ENCODE peak calls at places on chromosomes 16 and 17, in four cellular contexts. One of them, this sample, is unnamed.
A peak's percentile ranks its signal among the peaks of the same experiment; 100 is the strongest.

GRCh38 chr17:33142703-33143299 is 150.3 kb downstream of the ASIC2 start:
- DNase-seq in hepatocyte: peak; percentile 59
- DNase-seq in stomach: no peak
- DNase-seq in CD8-positive, alpha-beta T cell: no peak
- DNase-seq in this sample: no peak

GRCh38 chr17:19343671-19344151 is 18.8 kb downstream of the B9D1 start:
- DNase-seq in hepatocyte: no peak
- DNase-seq in CD8-positive, alpha-beta T cell: no peak
- DNase-seq in stomach: no peak
- DNase-seq in this sample: no peak

GRCh38 chr17:17417718-17418151 is 59.1 kb upstream of the MED9 start:
- DNase-seq in hepatocyte: peak; percentile 63
- DNase-seq in CD8-positive, alpha-beta T cell: no peak
- DNase-seq in stomach: no peak
- DNase-seq in this sample: no peak

GRCh38 chr17:81419333-81419885 is 24.2 kb downstream of the BAHCC1 start:
- DNase-seq in hepatocyte: peak; percentile 89
- DNase-seq in CD8-positive, alpha-beta T cell: no peak
- DNase-seq in stomach: peak; percentile 84
- DNase-seq in this sample: peak; percentile 91

GRCh38 chr16:86854058-86854621 is 275.8 kb downstream of the FOXL1 start:
- DNase-seq in hepatocyte: peak; percentile 62
- DNase-seq in stomach: no peak
- DNase-seq in CD8-positive, alpha-beta T cell: no peak
- DNase-seq in this sample: no peak

GRCh38 chr16:54446639-54447038 is 160.1 kb upstream of the IRX3 start:
- DNase-seq in hepatocyte: no peak
- DNase-seq in CD8-positive, alpha-beta T cell: no peak
- DNase-seq in stomach: no peak
- DNase-seq in this sample: peak; percentile 58

GRCh38 chr16:75458029-75458428 is 6.5 kb downstream of the TMEM170A start:
- DNase-seq in stomach: no peak
- DNase-seq in CD8-positive, alpha-beta T cell: no peak
- DNase-seq in hepatocyte: no peak
- DNase-seq in this sample: no peak

GRCh38 chr17:16888413-16889087 is 83.4 kb downstream of the TNFRSF13B start:
- DNase-seq in stomach: no peak
- DNase-seq in hepatocyte: no peak
- DNase-seq in CD8-positive, alpha-beta T cell: no peak
- DNase-seq in this sample: no peak

GRCh38 chr17:34626141-34626681 is 46.8 kb downstream of the TMEM132E start:
- DNase-seq in hepatocyte: no peak
- DNase-seq in stomach: no peak
- DNase-seq in CD8-positive, alpha-beta T cell: no peak
- DNase-seq in this sample: no peak

GRCh38 chr17:64328875-64329405 is 61.7 kb downstream of the PECAM1 start:
- DNase-seq in hepatocyte: no peak
- DNase-seq in stomach: no peak
- DNase-seq in CD8-positive, alpha-beta T cell: no peak
- DNase-seq in this sample: no peak

DNA sequence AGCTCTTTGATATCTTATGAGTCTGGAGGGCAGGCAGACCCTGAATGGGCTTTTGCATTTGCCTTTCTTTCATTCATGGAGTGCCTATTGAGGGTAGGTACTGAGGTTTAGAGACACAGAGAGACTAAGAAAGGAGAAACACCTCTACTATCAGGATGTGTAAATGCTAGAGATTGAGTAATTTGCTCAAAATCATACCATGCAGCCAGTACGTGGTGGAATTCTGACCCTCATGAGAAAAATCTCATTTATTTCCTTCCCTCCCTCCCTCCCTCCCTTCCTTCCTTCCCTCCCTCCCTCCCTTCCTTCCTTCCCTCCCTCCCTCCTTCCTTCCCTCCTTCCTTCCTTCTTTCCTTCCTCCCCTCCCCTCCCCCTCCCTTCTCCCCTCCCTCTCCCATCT is 18.4 kb upstream of the NFATC3 start:
- DNase-seq in CD8-positive, alpha-beta T cell: no peak
- DNase-seq in stomach: no peak
- DNase-seq in hepatocyte: no peak
- DNase-seq in this sample: no peak
- H3K27ac ChIP-seq in CD8-positive, alpha-beta T cell: no peak overlapping the region
- H3K27ac ChIP-seq in stomach: no peak overlapping the region
- H3K27ac ChIP-seq in hepatocyte: peak overlapping the region; percentile 50
- H3K27ac ChIP-seq in this sample: peak overlapping the region; percentile 0

DNA sequence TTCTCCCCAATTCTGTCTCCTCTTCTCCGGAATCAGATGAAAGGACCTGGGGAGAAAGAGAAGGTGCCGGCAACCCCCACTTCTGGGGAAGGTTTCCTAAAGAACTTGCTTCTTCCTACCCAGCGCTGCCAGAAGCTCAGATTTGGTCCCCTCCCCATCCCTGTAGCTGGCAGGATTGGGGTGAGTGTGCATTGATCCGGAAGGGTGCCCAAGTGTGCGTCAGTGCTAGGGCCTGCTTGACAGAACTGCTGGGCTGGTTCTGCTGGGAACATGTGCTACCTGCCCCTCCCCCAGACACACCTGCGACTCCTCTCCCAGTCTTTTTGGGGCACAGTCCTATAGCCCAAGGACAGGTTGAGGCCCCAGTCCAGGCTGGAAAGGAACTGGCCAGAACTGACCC is 3.3 kb downstream of the ARL4D start:
- DNase-seq in hepatocyte: no peak
- DNase-seq in CD8-positive, alpha-beta T cell: no peak
- DNase-seq in stomach: no peak
- DNase-seq in this sample: no peak
- H3K27ac ChIP-seq in hepatocyte: no peak overlapping the region
- H3K27ac ChIP-seq in CD8-positive, alpha-beta T cell: no peak overlapping the region
- H3K27ac ChIP-seq in stomach: peak overlapping the region; percentile 76
- H3K27ac ChIP-seq in this sample: no peak overlapping the region

GRCh38 chr17:75367312-75367711 is 38.2 kb downstream of the GRB2 start:
- DNase-seq in stomach: no peak
- DNase-seq in CD8-positive, alpha-beta T cell: no peak
- DNase-seq in hepatocyte: peak; percentile 54
- DNase-seq in this sample: no peak

GRCh38 chr17:75365009-75365930 is 40.2 kb downstream of the GRB2 start:
- DNase-seq in hepatocyte: no peak
- DNase-seq in stomach: no peak
- DNase-seq in CD8-positive, alpha-beta T cell: no peak
- DNase-seq in this sample: no peak

GRCh38 chr17:75365931-75366275 is 39.6 kb downstream of the GRB2 start:
- DNase-seq in stomach: no peak
- DNase-seq in CD8-positive, alpha-beta T cell: no peak
- DNase-seq in hepatocyte: no peak
- DNase-seq in this sample: no peak

GRCh38 chr17:75364078-75364477 is 41.4 kb downstream of the GRB2 start:
- DNase-seq in stomach: no peak
- DNase-seq in CD8-positive, alpha-beta T cell: no peak
- DNase-seq in hepatocyte: no peak
- DNase-seq in this sample: no peak

GRCh38 chr17:75366432-75366831 is 39.0 kb downstream of the GRB2 start:
- DNase-seq in stomach: no peak
- DNase-seq in hepatocyte: no peak
- DNase-seq in CD8-positive, alpha-beta T cell: no peak
- DNase-seq in this sample: no peak
- H3K27ac ChIP-seq in stomach: no peak overlapping the region
- H3K27ac ChIP-seq in hepatocyte: no peak overlapping the region
- H3K27ac ChIP-seq in CD8-positive, alpha-beta T cell: no peak overlapping the region
- H3K27ac ChIP-seq in this sample: no peak overlapping the region

GRCh38 chr17:7415784-7416183 is 4.3 kb upstream of the SPEM1 start:
- DNase-seq in CD8-positive, alpha-beta T cell: no peak
- DNase-seq in hepatocyte: no peak
- DNase-seq in stomach: no peak
- DNase-seq in this sample: no peak

GRCh38 chr17:7416323-7416722 is 3.8 kb upstream of the SPEM1 start:
- DNase-seq in hepatocyte: no peak
- DNase-seq in CD8-positive, alpha-beta T cell: no peak
- DNase-seq in stomach: no peak
- DNase-seq in this sample: no peak

GRCh38 chr17:7413346-7413985 is 5.8 kb downstream of the NLGN2 start:
- DNase-seq in hepatocyte: no peak
- DNase-seq in stomach: no peak
- DNase-seq in CD8-positive, alpha-beta T cell: no peak
- DNase-seq in this sample: no peak

GRCh38 chr17:7417056-7417655 is 3.0 kb upstream of the SPEM1 start:
- DNase-seq in CD8-positive, alpha-beta T cell: no peak
- DNase-seq in hepatocyte: no peak
- DNase-seq in stomach: no peak
- DNase-seq in this sample: no peak

GRCh38 chr17:7414837-7415236 is 5.3 kb upstream of the SPEM1 start:
- DNase-seq in CD8-positive, alpha-beta T cell: no peak
- DNase-seq in stomach: no peak
- DNase-seq in hepatocyte: no peak
- DNase-seq in this sample: no peak
- H3K27ac ChIP-seq in CD8-positive, alpha-beta T cell: no peak overlapping the region
- H3K27ac ChIP-seq in stomach: no peak overlapping the region
- H3K27ac ChIP-seq in hepatocyte: no peak overlapping the region
- H3K27ac ChIP-seq in this sample: no peak overlapping the region

GRCh38 chr17:57885148-57885915 is 35.5 kb upstream of the MRPS23 start:
- DNase-seq in hepatocyte: no peak
- DNase-seq in stomach: no peak
- DNase-seq in CD8-positive, alpha-beta T cell: no peak
- DNase-seq in this sample: no peak

GRCh38 chr17:57881143-57881542 is 31.3 kb upstream of the MRPS23 start:
- DNase-seq in hepatocyte: peak; percentile 71
- DNase-seq in CD8-positive, alpha-beta T cell: no peak
- DNase-seq in stomach: no peak
- DNase-seq in this sample: no peak

GRCh38 chr17:57879437-57880085 is 29.7 kb upstream of the MRPS23 start:
- DNase-seq in hepatocyte: peak; percentile 72
- DNase-seq in CD8-positive, alpha-beta T cell: no peak
- DNase-seq in stomach: no peak
- DNase-seq in this sample: no peak

GRCh38 chr17:57880086-57880456 is 30.2 kb upstream of the MRPS23 start:
- DNase-seq in hepatocyte: no peak
- DNase-seq in CD8-positive, alpha-beta T cell: no peak
- DNase-seq in stomach: no peak
- DNase-seq in this sample: peak; percentile 70

DNA sequence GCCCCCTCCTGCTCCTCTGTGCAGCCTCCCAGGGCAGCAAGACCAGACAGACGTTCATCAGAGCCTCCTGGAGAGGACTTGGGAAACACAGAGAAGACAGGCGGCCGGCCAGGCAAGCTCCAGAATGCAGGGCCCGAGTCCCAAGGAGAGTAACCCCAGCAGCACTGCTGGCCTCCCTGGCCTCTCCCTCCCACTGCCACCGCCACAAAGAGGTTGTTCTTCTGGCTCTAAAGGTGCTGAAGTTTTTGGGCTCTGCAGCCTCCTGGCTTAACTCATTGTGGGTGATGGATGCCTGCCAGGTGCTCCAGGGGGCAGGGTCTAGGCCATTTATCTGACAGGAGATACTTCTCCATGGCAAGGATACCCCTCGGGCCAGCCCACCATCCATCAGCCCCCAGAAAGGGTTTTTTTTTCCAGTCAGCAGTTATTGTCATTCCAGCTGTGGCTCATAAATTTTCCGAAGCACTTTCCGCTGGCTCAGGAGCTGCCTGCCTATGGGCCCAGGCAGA is 32.0 kb upstream of the MRPS23 start:
- DNase-seq in stomach: no peak
- DNase-seq in CD8-positive, alpha-beta T cell: no peak
- DNase-seq in hepatocyte: peak; percentile 46
- DNase-seq in this sample: no peak
- H3K27ac ChIP-seq in stomach: peak overlapping the region; percentile 74
- H3K27ac ChIP-seq in CD8-positive, alpha-beta T cell: no peak overlapping the region
- H3K27ac ChIP-seq in hepatocyte: peak overlapping the region; percentile 95
- H3K27ac ChIP-seq in this sample: peak overlapping the region; percentile 39

GRCh38 chr17:29127840-29128239 is 52.4 kb downstream of the MYO18A start:
- DNase-seq in CD8-positive, alpha-beta T cell: no peak
- DNase-seq in stomach: no peak
- DNase-seq in hepatocyte: no peak
- DNase-seq in this sample: no peak
- H3K27ac ChIP-seq in CD8-positive, alpha-beta T cell: no peak overlapping the region
- H3K27ac ChIP-seq in stomach: no peak overlapping the region
- H3K27ac ChIP-seq in hepatocyte: no peak overlapping the region
- H3K27ac ChIP-seq in this sample: peak overlapping the region; percentile 11

GRCh38 chr17:31722251-31723056 is 136.6 kb downstream of the COPRS start:
- DNase-seq in CD8-positive, alpha-beta T cell: no peak
- DNase-seq in hepatocyte: no peak
- DNase-seq in stomach: peak; percentile 39
- DNase-seq in this sample: no peak
- H3K27ac ChIP-seq in CD8-positive, alpha-beta T cell: no peak overlapping the region
- H3K27ac ChIP-seq in hepatocyte: no peak overlapping the region
- H3K27ac ChIP-seq in stomach: no peak overlapping the region
- H3K27ac ChIP-seq in this sample: no peak overlapping the region

DNA sequence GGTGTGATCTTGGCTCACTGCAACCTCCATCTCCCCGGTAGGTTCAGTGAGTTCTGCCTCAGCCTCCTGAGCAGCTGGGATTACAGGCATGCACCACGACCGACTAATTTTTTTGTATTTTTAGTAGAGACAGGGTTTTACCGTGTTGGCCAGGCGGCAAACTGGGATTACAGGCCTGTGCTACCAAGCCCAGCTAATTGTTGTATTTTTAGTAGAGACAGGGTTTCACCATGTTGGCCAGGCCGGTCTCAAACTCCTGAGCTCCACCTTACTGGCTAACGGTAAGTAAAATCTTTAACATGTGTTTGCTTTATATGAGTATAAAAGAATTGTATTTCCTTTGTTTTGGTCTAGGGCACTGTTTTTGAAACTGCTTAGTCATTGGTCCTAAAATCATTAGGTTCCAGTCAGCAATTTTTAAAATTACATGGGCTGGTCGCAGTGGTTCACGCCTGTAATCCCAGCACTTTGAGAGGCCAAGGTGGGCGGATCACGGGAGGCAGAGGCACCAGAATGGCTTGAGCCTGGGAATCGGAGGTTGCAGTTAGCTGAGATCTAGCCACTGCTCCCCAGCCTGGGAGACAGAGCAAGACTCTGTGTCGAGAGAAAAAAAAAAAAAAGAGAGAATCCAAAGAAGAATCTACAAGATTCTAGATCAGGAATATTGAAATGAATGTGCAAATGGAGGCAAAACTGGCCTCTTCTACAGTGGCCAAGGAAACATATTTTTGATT is 3.6 kb downstream of the FLYWCH1 start:
- DNase-seq in stomach: no peak
- DNase-seq in CD8-positive, alpha-beta T cell: no peak
- DNase-seq in hepatocyte: no peak
- DNase-seq in this sample: no peak
- H3K27ac ChIP-seq in stomach: no peak overlapping the region
- H3K27ac ChIP-seq in CD8-positive, alpha-beta T cell: no peak overlapping the region
- H3K27ac ChIP-seq in hepatocyte: no peak overlapping the region
- H3K27ac ChIP-seq in this sample: no peak overlapping the region

GRCh38 chr17:83109793-83110645 is 30.6 kb downstream of the METRNL start:
- DNase-seq in hepatocyte: peak; percentile 91
- DNase-seq in CD8-positive, alpha-beta T cell: no peak
- DNase-seq in stomach: peak; percentile 89
- DNase-seq in this sample: no peak
- H3K27ac ChIP-seq in hepatocyte: peak overlapping the region; percentile 93
- H3K27ac ChIP-seq in CD8-positive, alpha-beta T cell: no peak overlapping the region
- H3K27ac ChIP-seq in stomach: peak overlapping the region; percentile 65
- H3K27ac ChIP-seq in this sample: no peak overlapping the region

GRCh38 chr16:11032922-11033291 is 88.5 kb downstream of the CLEC16A start:
- DNase-seq in CD8-positive, alpha-beta T cell: no peak
- DNase-seq in hepatocyte: peak; percentile 32
- DNase-seq in stomach: peak; percentile 25
- DNase-seq in this sample: no peak
- H3K27ac ChIP-seq in CD8-positive, alpha-beta T cell: no peak overlapping the region
- H3K27ac ChIP-seq in hepatocyte: peak overlapping the region; percentile 20
- H3K27ac ChIP-seq in stomach: peak overlapping the region; percentile 75
- H3K27ac ChIP-seq in this sample: no peak overlapping the region

This sample was measured in caudate nucleus.